ENCODE peak calls at places on chromosomes 3 and 15, in seven cellular contexts. One of them, this sample, is unnamed.

GRCh38 chr15:39177561-39177960 is 403.3 kb upstream of the THBS1 start:
- DNase-seq in right cardiac atrium: no peak
- DNase-seq in A549: no peak
- DNase-seq in colonic mucosa: no peak
- DNase-seq in brain microvascular endothelial cell: no peak
- DNase-seq in PC-3: peak
- DNase-seq in MM.1S: no peak
- DNase-seq in this sample: peak

GRCh38 chr3:175434591-175434990 is 575.5 kb downstream of the NAALADL2 start:
- DNase-seq in right cardiac atrium: no peak
- DNase-seq in A549: no peak
- DNase-seq in colonic mucosa: no peak
- DNase-seq in brain microvascular endothelial cell: no peak
- DNase-seq in PC-3: no peak
- DNase-seq in MM.1S: no peak
- DNase-seq in this sample: no peak

GRCh38 chr3:101591071-101591470 is 17.1 kb downstream of the PCNP start:
- DNase-seq in right cardiac atrium: no peak
- DNase-seq in A549: no peak
- DNase-seq in colonic mucosa: no peak
- DNase-seq in brain microvascular endothelial cell: no peak
- DNase-seq in PC-3: no peak
- DNase-seq in MM.1S: no peak
- DNase-seq in this sample: no peak

GRCh38 chr3:187456268-187456667 is 88.1 kb downstream of the RTP4 start:
- DNase-seq in right cardiac atrium: peak
- DNase-seq in A549: no peak
- DNase-seq in colonic mucosa: no peak
- DNase-seq in brain microvascular endothelial cell: no peak
- DNase-seq in PC-3: no peak
- DNase-seq in MM.1S: no peak
- DNase-seq in this sample: no peak

GRCh38 chr3:125511420-125512094 is 8.4 kb downstream of the SNX4 start:
- DNase-seq in right cardiac atrium: no peak
- DNase-seq in A549: no peak
- DNase-seq in colonic mucosa: no peak
- DNase-seq in brain microvascular endothelial cell: no peak
- DNase-seq in PC-3: no peak
- DNase-seq in MM.1S: peak
- DNase-seq in this sample: no peak

GRCh38 chr3:44104668-44105321 is 136.9 kb upstream of the TOPAZ1 start:
- DNase-seq in right cardiac atrium: no peak
- DNase-seq in A549: peak
- DNase-seq in colonic mucosa: no peak
- DNase-seq in brain microvascular endothelial cell: peak
- DNase-seq in PC-3: peak
- DNase-seq in MM.1S: peak
- DNase-seq in this sample: peak

GRCh38 chr3:15220661-15221060 is 14.6 kb downstream of the CAPN7 start:
- DNase-seq in right cardiac atrium: no peak
- DNase-seq in A549: no peak
- DNase-seq in colonic mucosa: no peak
- DNase-seq in brain microvascular endothelial cell: no peak
- DNase-seq in PC-3: no peak
- DNase-seq in MM.1S: no peak
- DNase-seq in this sample: no peak

GRCh38 chr3:134029256-134029733 is 430 bp downstream of the SLCO2A1 start:
- DNase-seq in right cardiac atrium: peak
- DNase-seq in A549: peak
- DNase-seq in colonic mucosa: peak
- DNase-seq in brain microvascular endothelial cell: no peak
- DNase-seq in PC-3: no peak
- DNase-seq in MM.1S: no peak
- DNase-seq in this sample: no peak

GRCh38 chr3:197501879-197502620 is 53.7 kb downstream of the BDH1 start:
- DNase-seq in right cardiac atrium: peak
- DNase-seq in A549: peak
- DNase-seq in colonic mucosa: peak
- DNase-seq in brain microvascular endothelial cell: no peak
- DNase-seq in PC-3: peak
- DNase-seq in MM.1S: peak
- DNase-seq in this sample: peak

GRCh38 chr3:127735767-127736693 is 63.3 kb downstream of the ABTB1 start:
- DNase-seq in right cardiac atrium: peak
- DNase-seq in A549: peak
- DNase-seq in colonic mucosa: peak
- DNase-seq in brain microvascular endothelial cell: peak
- DNase-seq in PC-3: peak
- DNase-seq in MM.1S: peak
- DNase-seq in this sample: no peak

GRCh38 chr3:66499881-66500574 is 794 bp downstream of the LRIG1 start:
- DNase-seq in right cardiac atrium: peak
- DNase-seq in A549: no peak
- DNase-seq in colonic mucosa: peak
- DNase-seq in brain microvascular endothelial cell: no peak
- DNase-seq in PC-3: no peak
- DNase-seq in MM.1S: no peak
- DNase-seq in this sample: no peak

GRCh38 chr3:62562017-62562416 is 188.7 kb upstream of the FEZF2 start:
- DNase-seq in right cardiac atrium: no peak
- DNase-seq in A549: no peak
- DNase-seq in colonic mucosa: no peak
- DNase-seq in brain microvascular endothelial cell: peak
- DNase-seq in PC-3: peak
- DNase-seq in MM.1S: no peak
- DNase-seq in this sample: no peak

GRCh38 chr3:40745381-40746106 is 220.8 kb downstream of the ZNF621 start:
- DNase-seq in right cardiac atrium: no peak
- DNase-seq in A549: no peak
- DNase-seq in colonic mucosa: no peak
- DNase-seq in brain microvascular endothelial cell: peak
- DNase-seq in PC-3: no peak
- DNase-seq in MM.1S: no peak
- DNase-seq in this sample: no peak

GRCh38 chr3:100005670-100006393 is 108.5 kb downstream of the FILIP1L start:
- DNase-seq in right cardiac atrium: no peak
- DNase-seq in A549: no peak
- DNase-seq in colonic mucosa: no peak
- DNase-seq in brain microvascular endothelial cell: no peak
- DNase-seq in PC-3: no peak
- DNase-seq in MM.1S: no peak
- DNase-seq in this sample: no peak
- H3K27ac ChIP-seq in right cardiac atrium: peak
- H3K27ac ChIP-seq in A549: no peak
- H3K27ac ChIP-seq in colonic mucosa: no peak
- H3K27ac ChIP-seq in brain microvascular endothelial cell: no peak
- H3K27ac ChIP-seq in PC-3: no peak
- H3K27ac ChIP-seq in MM.1S: no peak
- H3K27ac ChIP-seq in this sample: no peak

GRCh38 chr3:39319249-39319648 is 10.3 kb upstream of the CCR8 start:
- DNase-seq in right cardiac atrium: no peak
- DNase-seq in A549: no peak
- DNase-seq in colonic mucosa: no peak
- DNase-seq in brain microvascular endothelial cell: no peak
- DNase-seq in PC-3: no peak
- DNase-seq in MM.1S: no peak
- DNase-seq in this sample: no peak

GRCh38 chr3:39317571-39318169 is 11.8 kb upstream of the CCR8 start:
- DNase-seq in right cardiac atrium: no peak
- DNase-seq in A549: peak
- DNase-seq in colonic mucosa: peak
- DNase-seq in brain microvascular endothelial cell: no peak
- DNase-seq in PC-3: peak
- DNase-seq in MM.1S: no peak
- DNase-seq in this sample: no peak

GRCh38 chr3:39313289-39313688 is 16.2 kb upstream of the CCR8 start:
- DNase-seq in right cardiac atrium: no peak
- DNase-seq in A549: no peak
- DNase-seq in colonic mucosa: no peak
- DNase-seq in brain microvascular endothelial cell: no peak
- DNase-seq in PC-3: no peak
- DNase-seq in MM.1S: no peak
- DNase-seq in this sample: no peak

GRCh38 chr3:39318311-39318710 is 11.2 kb upstream of the CCR8 start:
- DNase-seq in right cardiac atrium: no peak
- DNase-seq in A549: peak
- DNase-seq in colonic mucosa: peak
- DNase-seq in brain microvascular endothelial cell: no peak
- DNase-seq in PC-3: peak
- DNase-seq in MM.1S: no peak
- DNase-seq in this sample: peak

DNA sequence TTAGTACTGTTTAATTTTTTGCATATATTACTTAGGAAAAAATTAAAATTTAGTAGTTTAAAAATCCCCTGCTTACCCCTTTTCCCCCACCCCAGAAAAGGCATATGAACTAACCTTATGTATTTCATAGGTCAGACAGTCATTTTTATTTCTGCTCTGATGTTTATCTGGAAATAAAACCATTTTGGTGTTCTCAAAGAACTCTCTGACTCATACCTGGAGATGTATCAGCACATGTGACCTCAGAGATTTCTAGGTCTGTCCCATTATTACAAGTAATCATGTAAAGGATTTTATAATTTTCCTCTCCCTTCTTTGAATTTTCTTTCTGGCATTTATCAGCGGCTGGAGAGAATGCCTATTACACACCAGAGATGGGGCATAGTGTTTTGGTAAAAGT is 14.1 kb upstream of the CCR8 start:
- DNase-seq in right cardiac atrium: no peak
- DNase-seq in A549: no peak
- DNase-seq in colonic mucosa: no peak
- DNase-seq in brain microvascular endothelial cell: no peak
- DNase-seq in PC-3: no peak
- DNase-seq in MM.1S: no peak
- DNase-seq in this sample: no peak
- H3K27ac ChIP-seq in right cardiac atrium: no peak
- H3K27ac ChIP-seq in A549: no peak
- H3K27ac ChIP-seq in colonic mucosa: no peak
- H3K27ac ChIP-seq in brain microvascular endothelial cell: no peak
- H3K27ac ChIP-seq in PC-3: no peak
- H3K27ac ChIP-seq in MM.1S: no peak
- H3K27ac ChIP-seq in this sample: no peak

GRCh38 chr3:183233986-183234385 is 19.1 kb upstream of the B3GNT5 start:
- DNase-seq in right cardiac atrium: no peak
- DNase-seq in A549: no peak
- DNase-seq in colonic mucosa: no peak
- DNase-seq in brain microvascular endothelial cell: no peak
- DNase-seq in PC-3: no peak
- DNase-seq in MM.1S: no peak
- DNase-seq in this sample: no peak
- H3K27ac ChIP-seq in right cardiac atrium: no peak
- H3K27ac ChIP-seq in A549: no peak
- H3K27ac ChIP-seq in colonic mucosa: no peak
- H3K27ac ChIP-seq in brain microvascular endothelial cell: no peak
- H3K27ac ChIP-seq in PC-3: no peak
- H3K27ac ChIP-seq in MM.1S: no peak
- H3K27ac ChIP-seq in this sample: no peak

DNA sequence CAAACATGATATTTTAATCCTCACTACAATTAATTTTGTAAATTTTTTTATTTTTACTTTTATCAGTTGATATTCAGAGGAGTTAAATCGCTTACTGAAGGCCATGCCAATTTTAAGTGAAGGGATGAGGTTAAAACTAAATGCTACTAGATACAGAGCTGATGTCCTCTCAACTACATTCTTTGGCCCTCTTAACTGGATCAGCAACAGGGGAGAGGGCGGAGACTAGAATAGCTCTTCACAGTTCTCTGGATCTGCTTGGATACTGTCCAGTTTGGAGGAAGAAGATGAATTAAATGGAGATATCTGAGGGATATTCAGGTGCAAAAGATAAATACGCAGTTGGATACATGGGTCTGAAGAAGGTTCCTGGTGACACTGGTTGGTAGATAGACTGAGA is 85.6 kb upstream of the LYSMD4 start:
- DNase-seq in right cardiac atrium: no peak
- DNase-seq in A549: no peak
- DNase-seq in colonic mucosa: no peak
- DNase-seq in brain microvascular endothelial cell: no peak
- DNase-seq in PC-3: no peak
- DNase-seq in MM.1S: no peak
- DNase-seq in this sample: no peak
- H3K27ac ChIP-seq in right cardiac atrium: no peak
- H3K27ac ChIP-seq in A549: no peak
- H3K27ac ChIP-seq in colonic mucosa: no peak
- H3K27ac ChIP-seq in brain microvascular endothelial cell: no peak
- H3K27ac ChIP-seq in PC-3: no peak
- H3K27ac ChIP-seq in MM.1S: no peak
- H3K27ac ChIP-seq in this sample: no peak

DNA sequence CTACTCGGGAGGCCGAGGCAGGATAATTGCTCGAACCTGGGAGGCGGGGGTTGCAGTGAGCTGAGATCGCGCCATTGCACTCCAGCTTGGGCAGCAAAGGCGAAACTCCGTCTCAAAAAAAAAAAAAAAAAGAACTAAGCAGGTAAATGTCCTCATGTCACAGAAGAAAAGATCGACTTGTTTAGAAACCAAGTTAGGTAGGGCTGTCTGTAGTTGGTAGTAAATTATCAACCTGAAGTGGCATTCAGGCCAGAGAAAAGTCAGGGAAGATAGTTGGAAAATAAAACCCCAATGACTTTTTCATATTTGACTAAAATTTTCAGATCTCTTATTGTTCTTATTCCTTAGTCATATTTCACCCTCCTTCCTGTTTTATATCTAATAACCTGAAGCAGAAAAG is 55.4 kb downstream of the ZNF609 start:
- DNase-seq in right cardiac atrium: no peak
- DNase-seq in A549: no peak
- DNase-seq in colonic mucosa: no peak
- DNase-seq in brain microvascular endothelial cell: no peak
- DNase-seq in PC-3: no peak
- DNase-seq in MM.1S: no peak
- DNase-seq in this sample: no peak
- H3K27ac ChIP-seq in right cardiac atrium: no peak
- H3K27ac ChIP-seq in A549: no peak
- H3K27ac ChIP-seq in colonic mucosa: no peak
- H3K27ac ChIP-seq in brain microvascular endothelial cell: no peak
- H3K27ac ChIP-seq in PC-3: no peak
- H3K27ac ChIP-seq in MM.1S: no peak
- H3K27ac ChIP-seq in this sample: no peak

DNA sequence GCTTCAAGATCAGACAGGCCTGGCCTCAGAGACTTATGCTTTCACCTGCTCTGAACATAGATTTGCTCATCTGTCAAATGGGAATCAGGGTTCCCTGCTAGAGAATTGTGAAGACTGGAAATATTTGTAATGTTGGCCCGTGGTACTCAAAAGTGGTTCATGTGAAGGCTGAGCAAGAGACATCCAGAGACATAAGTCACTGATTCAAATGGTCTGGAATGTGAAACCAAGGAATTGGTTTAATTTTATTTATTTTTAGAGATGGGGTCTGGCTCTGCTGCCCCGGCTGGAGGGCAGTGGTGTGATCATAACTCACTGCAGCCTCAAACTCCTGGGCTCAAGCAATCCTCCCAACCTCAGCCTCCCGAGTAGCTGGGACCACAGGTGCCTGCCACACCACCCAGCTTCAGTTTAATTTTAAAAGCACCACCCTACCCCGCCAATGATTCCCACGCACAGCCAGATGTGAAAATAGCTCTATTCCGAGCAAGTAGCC is 60.1 kb downstream of the DAPK2 start:
- DNase-seq in right cardiac atrium: no peak
- DNase-seq in A549: no peak
- DNase-seq in colonic mucosa: no peak
- DNase-seq in brain microvascular endothelial cell: no peak
- DNase-seq in PC-3: no peak
- DNase-seq in MM.1S: no peak
- DNase-seq in this sample: no peak
- H3K27ac ChIP-seq in right cardiac atrium: peak
- H3K27ac ChIP-seq in A549: no peak
- H3K27ac ChIP-seq in colonic mucosa: no peak
- H3K27ac ChIP-seq in brain microvascular endothelial cell: no peak
- H3K27ac ChIP-seq in PC-3: no peak
- H3K27ac ChIP-seq in MM.1S: no peak
- H3K27ac ChIP-seq in this sample: no peak

GRCh38 chr3:8738639-8739038 is 5.0 kb downstream of the CAV3 start:
- DNase-seq in right cardiac atrium: no peak
- DNase-seq in A549: no peak
- DNase-seq in colonic mucosa: no peak
- DNase-seq in brain microvascular endothelial cell: no peak
- DNase-seq in PC-3: no peak
- DNase-seq in MM.1S: no peak
- DNase-seq in this sample: no peak
- H3K27ac ChIP-seq in right cardiac atrium: no peak
- H3K27ac ChIP-seq in A549: peak
- H3K27ac ChIP-seq in colonic mucosa: no peak
- H3K27ac ChIP-seq in brain microvascular endothelial cell: no peak
- H3K27ac ChIP-seq in PC-3: no peak
- H3K27ac ChIP-seq in MM.1S: no peak
- H3K27ac ChIP-seq in this sample: no peak

This sample was measured in epithelial cell of prostate.